ENCODE peak calls at places on chromosomes 3 and 15, in seven cellular contexts. P is T-helper 9 cell; D is stimulated activated CD4-positive, alpha-beta T cell treated with anti-CD3 and anti-CD28 coated beads, Interleukin-1b, Interleukin-23, amount 100 ng/mL, for 48 hours; Y is PC-3; T is SW480; E is NB4; S is mucosa of descending colon. A is an unnamed sample.

GRCh38 chr3:182435860-182436259 is 357.4 kb upstream of the ATP11B start:
- DNase-seq in P (no peak), D (no peak), Y (no peak), T (no peak), E (no peak), S (no peak), A (no peak)

GRCh38 chr3:69013256-69014021 is at the start of gene EOGT:
- DNase-seq in P (peak), D (peak), Y (peak), T (peak), E (peak), S (peak), A (peak)

GRCh38 chr15:32029409-32029861 is 880 bp upstream of the CHRNA7 start:
- DNase-seq in P (no peak), D (no peak), Y (no peak), T (peak), E (peak), S (peak), A (peak)

GRCh38 chr3:187021748-187022402 is 91.5 kb downstream of the ST6GAL1 start:
- DNase-seq in P (no peak), D (no peak), Y (peak), T (no peak), E (no peak), S (no peak), A (no peak)

GRCh38 chr3:123489400-123490004 is 40.6 kb upstream of the ADCY5 start:
- DNase-seq in P (peak), D (peak), Y (peak), T (peak), E (peak), S (peak), A (peak)

GRCh38 chr15:35737521-35737920 is 191.6 kb upstream of the DPH6 start:
- DNase-seq in P (no peak), D (no peak), Y (peak), T (no peak), E (no peak), S (no peak), A (no peak)

GRCh38 chr3:46667657-46668056 is 25.8 kb downstream of the ALS2CL start:
- DNase-seq in P (no peak), D (no peak), Y (no peak), T (no peak), E (no peak), S (no peak), A (no peak)

GRCh38 chr3:140093742-140094141 is 158.8 kb downstream of the CLSTN2 start:
- DNase-seq in P (no peak), D (no peak), Y (peak), T (peak), E (no peak), S (peak), A (peak)

GRCh38 chr3:79937567-79937966 is 169.8 kb upstream of the ROBO1 start:
- DNase-seq in P (no peak), D (no peak), Y (peak), T (peak), E (no peak), S (no peak), A (no peak)

GRCh38 chr15:32993285-32993684 is 201.2 kb downstream of the FMN1 start:
- DNase-seq in P (no peak), D (no peak), Y (peak), T (no peak), E (peak), S (no peak), A (no peak)

GRCh38 chr15:33296856-33297255 is 13.9 kb upstream of the RYR3 start:
- DNase-seq in P (no peak), D (no peak), Y (no peak), T (no peak), E (no peak), S (no peak), A (no peak)

GRCh38 chr3:17850448-17850847 is 108.0 kb upstream of the TBC1D5 start:
- DNase-seq in P (no peak), D (no peak), Y (no peak), T (no peak), E (peak), S (no peak), A (no peak)

GRCh38 chr3:62229908-62230307 is 143.4 kb downstream of the FEZF2 start:
- DNase-seq in P (no peak), D (no peak), Y (peak), T (peak), E (peak), S (no peak), A (no peak)

GRCh38 chr3:98500019-98500418 is 2.5 kb downstream of the OR5K2 start:
- DNase-seq in P (no peak), D (no peak), Y (no peak), T (no peak), E (no peak), S (no peak), A (no peak)

GRCh38 chr15:37015025-37015424 is 85.3 kb downstream of the MEIS2 start:
- DNase-seq in P (no peak), D (no peak), Y (no peak), T (no peak), E (no peak), S (no peak), A (peak)

GRCh38 chr3:55567615-55568014 is 80.5 kb upstream of the WNT5A start:
- DNase-seq in P (no peak), D (no peak), Y (no peak), T (no peak), E (no peak), S (no peak), A (no peak)

GRCh38 chr15:85071534-85071933 is 89.9 kb downstream of the PDE8A start:
- DNase-seq in P (no peak), D (no peak), Y (no peak), T (no peak), E (no peak), S (no peak), A (no peak)

GRCh38 chr15:83565553-83566159 is 88.3 kb upstream of the ADAMTSL3 start:
- DNase-seq in P (no peak), D (no peak), Y (peak), T (peak), E (peak), S (peak), A (no peak)

GRCh38 chr3:45272411-45272810 is 46.3 kb upstream of the TMEM158 start:
- DNase-seq in P (no peak), D (no peak), Y (no peak), T (no peak), E (no peak), S (no peak), A (no peak)

GRCh38 chr15:51262468-51262867 is 75.9 kb downstream of the CYP19A1 start:
- DNase-seq in P (no peak), D (no peak), Y (no peak), T (no peak), E (peak), S (no peak), A (no peak)

GRCh38 chr3:155554777-155555445 is 190.0 kb downstream of the PLCH1 start:
- DNase-seq in P (no peak), D (no peak), Y (no peak), T (peak), E (peak), S (no peak), A (no peak)

GRCh38 chr15:60275624-60276023 is 122.2 kb downstream of the ANXA2 start:
- DNase-seq in P (no peak), D (no peak), Y (no peak), T (peak), E (no peak), S (no peak), A (no peak)

GRCh38 chr15:31158858-31159569 is 57.5 kb upstream of the TRPM1 start:
- DNase-seq in P (no peak), D (no peak), Y (no peak), T (no peak), E (no peak), S (no peak), A (no peak)

GRCh38 chr3:131537531-131537930 is 34.8 kb upstream of the MRPL3 start:
- DNase-seq in P (no peak), D (no peak), Y (no peak), T (no peak), E (no peak), S (no peak), A (no peak)

GRCh38 chr15:70672081-70672480 is 91.3 kb downstream of the UACA start:
- DNase-seq in P (no peak), D (no peak), Y (no peak), T (no peak), E (peak), S (no peak), A (no peak)

GRCh38 chr15:48112242-48112641 is 8.5 kb upstream of the SLC24A5 start:
- DNase-seq in P (no peak), D (no peak), Y (peak), T (peak), E (peak), S (peak), A (peak)

GRCh38 chr15:89341316-89342005 is 6.8 kb upstream of the POLG start:
- DNase-seq in P (no peak), D (no peak), Y (peak), T (no peak), E (no peak), S (no peak), A (no peak)

GRCh38 chr3:44061961-44062360 is 179.7 kb upstream of the TOPAZ1 start:
- DNase-seq in P (no peak), D (no peak), Y (no peak), T (no peak), E (no peak), S (no peak), A (no peak)

GRCh38 chr3:49648354-49649057 is 25.6 kb upstream of the APEH start:
- DNase-seq in P (no peak), D (no peak), Y (no peak), T (no peak), E (no peak), S (no peak), A (no peak)

GRCh38 chr15:64247906-64248541 is 85.2 kb upstream of the PPIB start:
- DNase-seq in P (no peak), D (peak), Y (peak), T (peak), E (peak), S (peak), A (peak)